ENCODE peak calls at places on chromosomes 4 and X, in nine cellular contexts. One of them, this sample, is unnamed.

GRCh38 chr4:103996637-103997036 is 276.9 kb upstream of the TACR3 start:
- DNase-seq in tibial artery: no peak
- DNase-seq in A172: peak; percentile 90
- DNase-seq in NCI-H774: no peak
- DNase-seq in MM.1S: no peak
- DNase-seq in T-helper 2 cell: no peak
- DNase-seq in fibroblast of mammary gland: peak; percentile 81
- DNase-seq in Calu3: peak; percentile 44
- DNase-seq in epithelial cell of esophagus: peak; percentile 98
- DNase-seq in this sample: no peak

GRCh38 chrX:130594453-130594916 is 192.7 kb downstream of the RBMX2 start:
- DNase-seq in tibial artery: no peak
- DNase-seq in A172: no peak
- DNase-seq in NCI-H774: peak; percentile 37
- DNase-seq in MM.1S: no peak
- DNase-seq in T-helper 2 cell: no peak
- DNase-seq in fibroblast of mammary gland: no peak
- DNase-seq in Calu3: no peak
- DNase-seq in epithelial cell of esophagus: peak; percentile 1
- DNase-seq in this sample: no peak

GRCh38 chr4:74104145-74104544 is 5.2 kb upstream of the CXCL2 start:
- DNase-seq in tibial artery: no peak
- DNase-seq in A172: no peak
- DNase-seq in NCI-H774: no peak
- DNase-seq in MM.1S: no peak
- DNase-seq in T-helper 2 cell: no peak
- DNase-seq in fibroblast of mammary gland: no peak
- DNase-seq in Calu3: no peak
- DNase-seq in epithelial cell of esophagus: no peak
- DNase-seq in this sample: no peak

GRCh38 chr4:8675383-8675782 is 82.8 kb downstream of the CPZ start:
- DNase-seq in tibial artery: no peak
- DNase-seq in A172: peak; percentile 22
- DNase-seq in NCI-H774: no peak
- DNase-seq in MM.1S: peak; percentile 46
- DNase-seq in T-helper 2 cell: no peak
- DNase-seq in fibroblast of mammary gland: no peak
- DNase-seq in Calu3: no peak
- DNase-seq in epithelial cell of esophagus: no peak
- DNase-seq in this sample: no peak

GRCh38 chrX:15497865-15498264 is 2.7 kb upstream of the BMX start:
- DNase-seq in tibial artery: peak; percentile 24
- DNase-seq in A172: peak; percentile 57
- DNase-seq in NCI-H774: peak; percentile 0
- DNase-seq in MM.1S: peak; percentile 38
- DNase-seq in T-helper 2 cell: no peak
- DNase-seq in fibroblast of mammary gland: peak; percentile 42
- DNase-seq in Calu3: peak; percentile 76
- DNase-seq in epithelial cell of esophagus: peak; percentile 55
- DNase-seq in this sample: peak; percentile 7

GRCh38 chr4:103099691-103100392 is at the start of gene BDH2:
- DNase-seq in tibial artery: peak; percentile 64
- DNase-seq in A172: peak; percentile 79
- DNase-seq in NCI-H774: peak; percentile 58
- DNase-seq in MM.1S: peak; percentile 91
- DNase-seq in T-helper 2 cell: no peak
- DNase-seq in fibroblast of mammary gland: peak; percentile 98
- DNase-seq in Calu3: peak; percentile 11
- DNase-seq in epithelial cell of esophagus: peak; percentile 95
- DNase-seq in this sample: peak; percentile 16

GRCh38 chrX:3191821-3192220 is 150.6 kb downstream of the ARSF start:
- DNase-seq in tibial artery: no peak
- DNase-seq in A172: no peak
- DNase-seq in NCI-H774: no peak
- DNase-seq in MM.1S: no peak
- DNase-seq in T-helper 2 cell: no peak
- DNase-seq in fibroblast of mammary gland: peak; percentile 40
- DNase-seq in Calu3: no peak
- DNase-seq in epithelial cell of esophagus: no peak
- DNase-seq in this sample: no peak

GRCh38 chr4:15779789-15780188 is 1.7 kb downstream of the CD38 start:
- DNase-seq in tibial artery: no peak
- DNase-seq in A172: no peak
- DNase-seq in NCI-H774: no peak
- DNase-seq in MM.1S: no peak
- DNase-seq in T-helper 2 cell: no peak
- DNase-seq in fibroblast of mammary gland: no peak
- DNase-seq in Calu3: no peak
- DNase-seq in epithelial cell of esophagus: peak; percentile 27
- DNase-seq in this sample: no peak

GRCh38 chrX:116284383-116284782 is 113.8 kb downstream of the AGTR2 start:
- DNase-seq in tibial artery: no peak
- DNase-seq in A172: no peak
- DNase-seq in NCI-H774: no peak
- DNase-seq in MM.1S: no peak
- DNase-seq in T-helper 2 cell: no peak
- DNase-seq in fibroblast of mammary gland: no peak
- DNase-seq in Calu3: no peak
- DNase-seq in epithelial cell of esophagus: peak; percentile 86
- DNase-seq in this sample: no peak

GRCh38 chrX:115036029-115036428 is 18.6 kb upstream of the IL13RA2 start:
- DNase-seq in tibial artery: no peak
- DNase-seq in A172: no peak
- DNase-seq in NCI-H774: no peak
- DNase-seq in MM.1S: no peak
- DNase-seq in T-helper 2 cell: no peak
- DNase-seq in fibroblast of mammary gland: no peak
- DNase-seq in Calu3: no peak
- DNase-seq in epithelial cell of esophagus: no peak
- DNase-seq in this sample: no peak

GRCh38 chr4:107835409-107835808 is 10.7 kb downstream of the SGMS2 start:
- DNase-seq in tibial artery: no peak
- DNase-seq in A172: no peak
- DNase-seq in NCI-H774: no peak
- DNase-seq in MM.1S: no peak
- DNase-seq in T-helper 2 cell: no peak
- DNase-seq in fibroblast of mammary gland: peak; percentile 49
- DNase-seq in Calu3: no peak
- DNase-seq in epithelial cell of esophagus: no peak
- DNase-seq in this sample: no peak

GRCh38 chr4:141711211-141711610 is 74.8 kb downstream of the IL15 start:
- DNase-seq in tibial artery: peak; percentile 31
- DNase-seq in A172: peak; percentile 12
- DNase-seq in NCI-H774: no peak
- DNase-seq in MM.1S: no peak
- DNase-seq in T-helper 2 cell: no peak
- DNase-seq in fibroblast of mammary gland: peak; percentile 54
- DNase-seq in Calu3: peak; percentile 3
- DNase-seq in epithelial cell of esophagus: peak; percentile 46
- DNase-seq in this sample: no peak

GRCh38 chr4:104490770-104491395 is 3.8 kb downstream of the CXXC4 start:
- DNase-seq in tibial artery: peak; percentile 58
- DNase-seq in A172: peak; percentile 36
- DNase-seq in NCI-H774: peak; percentile 39
- DNase-seq in MM.1S: peak; percentile 81
- DNase-seq in T-helper 2 cell: peak; percentile 12
- DNase-seq in fibroblast of mammary gland: peak; percentile 54
- DNase-seq in Calu3: peak; percentile 71
- DNase-seq in epithelial cell of esophagus: peak; percentile 57
- DNase-seq in this sample: peak; percentile 13

GRCh38 chr4:186844059-186844681 is 120.5 kb upstream of the FAT1 start:
- DNase-seq in tibial artery: peak; percentile 50
- DNase-seq in A172: peak; percentile 49
- DNase-seq in NCI-H774: no peak
- DNase-seq in MM.1S: peak; percentile 18
- DNase-seq in T-helper 2 cell: no peak
- DNase-seq in fibroblast of mammary gland: peak; percentile 59
- DNase-seq in Calu3: no peak
- DNase-seq in epithelial cell of esophagus: no peak
- DNase-seq in this sample: no peak

GRCh38 chr4:136900706-136901105 is 631.6 kb downstream of the PCDH18 start:
- DNase-seq in tibial artery: no peak
- DNase-seq in A172: peak; percentile 52
- DNase-seq in NCI-H774: no peak
- DNase-seq in MM.1S: no peak
- DNase-seq in T-helper 2 cell: no peak
- DNase-seq in fibroblast of mammary gland: peak; percentile 34
- DNase-seq in Calu3: no peak
- DNase-seq in epithelial cell of esophagus: peak; percentile 10
- DNase-seq in this sample: no peak

GRCh38 chrX:54045563-54046228 is 1.4 kb upstream of the PHF8 start:
- DNase-seq in tibial artery: no peak
- DNase-seq in A172: no peak
- DNase-seq in NCI-H774: peak; percentile 53
- DNase-seq in MM.1S: no peak
- DNase-seq in T-helper 2 cell: no peak
- DNase-seq in fibroblast of mammary gland: no peak
- DNase-seq in Calu3: no peak
- DNase-seq in epithelial cell of esophagus: no peak
- DNase-seq in this sample: no peak

GRCh38 chr4:10006604-10007435 is 14.5 kb downstream of the SLC2A9 start:
- DNase-seq in tibial artery: peak; percentile 38
- DNase-seq in A172: peak; percentile 78
- DNase-seq in NCI-H774: no peak
- DNase-seq in MM.1S: no peak
- DNase-seq in T-helper 2 cell: no peak
- DNase-seq in fibroblast of mammary gland: peak; percentile 35
- DNase-seq in Calu3: peak; percentile 68
- DNase-seq in epithelial cell of esophagus: peak; percentile 99
- DNase-seq in this sample: no peak

GRCh38 chr4:14111730-14112171 is 484.2 kb upstream of the BOD1L1 start:
- DNase-seq in tibial artery: no peak
- DNase-seq in A172: peak; percentile 36
- DNase-seq in NCI-H774: no peak
- DNase-seq in MM.1S: no peak
- DNase-seq in T-helper 2 cell: no peak
- DNase-seq in fibroblast of mammary gland: peak; percentile 61
- DNase-seq in Calu3: no peak
- DNase-seq in epithelial cell of esophagus: no peak
- DNase-seq in this sample: no peak

This sample was measured in T-cell.